ENCODE peak calls at places on chromosomes 1 and 21, in six cellular contexts. Q, V, P, M, W and K are unnamed samples.

GRCh38 chr1:209248649-209249279 is 334.8 kb upstream of the CAMK1G start:
- DNase-seq in M (peak; percentile 65), P (peak; percentile 30), V (peak; percentile 34), Q (peak; percentile 39), W (peak; percentile 24), K (peak; percentile 91)

GRCh38 chr1:111738436-111739221 is 566 bp downstream of the INKA2 start:
- DNase-seq in M (peak; percentile 32), Q (peak; percentile 24), P (no peak), W (peak; percentile 54), V (peak; percentile 86), K (peak; percentile 84)

GRCh38 chr21:32099812-32100416 is 178.9 kb downstream of the MIS18A start:
- DNase-seq in M (no peak), Q (no peak), V (no peak), W (no peak), P (no peak), K (peak; percentile 6)

GRCh38 chr1:228058172-228058980 is 24.1 kb upstream of the ARF1 start:
- DNase-seq in W (no peak), P (no peak), Q (no peak), M (no peak), V (no peak), K (no peak)

GRCh38 chr1:179876289-179876715 is 1.3 kb downstream of the TOR1AIP2 start:
- DNase-seq in W (no peak), P (no peak), Q (no peak), V (no peak), M (no peak), K (peak; percentile 82)

GRCh38 chr1:153368477-153368876 is 6.9 kb downstream of the S100A12 start:
- DNase-seq in M (no peak), V (no peak), P (no peak), W (no peak), Q (no peak), K (no peak)

GRCh38 chr1:118335372-118335771 is 150.3 kb upstream of the SPAG17 start:
- DNase-seq in M (no peak), Q (no peak), P (peak; percentile 68), V (no peak), W (no peak), K (peak; percentile 62)

GRCh38 chr1:12464627-12465056 is 153.4 kb downstream of the DHRS3 start:
- DNase-seq in P (no peak), M (no peak), W (no peak), V (no peak), Q (no peak), K (peak; percentile 57)

GRCh38 chr1:245155186-245156040 is 628 bp downstream of the KIF26B start:
- DNase-seq in V (no peak), Q (no peak), M (no peak), W (no peak), P (no peak), K (peak; percentile 50)

GRCh38 chr21:26659181-26659580 is 86.1 kb upstream of the CYYR1 start:
- DNase-seq in W (no peak), P (no peak), M (no peak), Q (no peak), V (no peak), K (peak; percentile 9)

GRCh38 chr1:11286735-11287410 is 13.9 kb downstream of the UBIAD1 start:
- DNase-seq in P (no peak), V (no peak), M (no peak), Q (no peak), W (no peak), K (no peak)

GRCh38 chr21:41610042-41610839 is 102.3 kb upstream of the TMPRSS2 start:
- DNase-seq in M (no peak), W (no peak), V (peak; percentile 37), Q (peak; percentile 38), P (no peak), K (peak; percentile 81)

GRCh38 chr21:42563261-42564045 is 49.8 kb downstream of the SLC37A1 start:
- DNase-seq in P (no peak), M (no peak), W (no peak), Q (no peak), V (no peak), K (peak; percentile 67)

GRCh38 chr1:66981679-66982078 is 56.9 kb downstream of the MIER1 start:
- DNase-seq in P (no peak), Q (no peak), W (no peak), V (peak; percentile 40), M (no peak), K (no peak)

GRCh38 chr1:36658838-36659237 is 176.1 kb upstream of the CSF3R start:
- DNase-seq in V (no peak), W (no peak), Q (no peak), M (no peak), P (no peak), K (no peak)